ENCODE peak calls at places on chromosomes 16 and 17, in four cellular contexts. One of them, this sample, is unnamed.

GRCh38 chr17:8004899-8005298 is 2.5 kb downstream of the GUCY2D start:
- DNase-seq in iris pigment epithelial cell: peak; percentile 86
- DNase-seq in dermis microvascular lymphatic vessel endothelial cell: no peak
- DNase-seq in AG08395: peak; percentile 30
- DNase-seq in this sample: no peak

GRCh38 chr17:64281962-64282752 is 19.1 kb upstream of the TEX2 start:
- DNase-seq in dermis microvascular lymphatic vessel endothelial cell: peak; percentile 77
- DNase-seq in AG08395: peak; percentile 73
- DNase-seq in iris pigment epithelial cell: peak; percentile 78
- DNase-seq in this sample: peak; percentile 33

GRCh38 chr17:56131431-56131830 is 21.8 kb upstream of the ANKFN1 start:
- DNase-seq in dermis microvascular lymphatic vessel endothelial cell: no peak
- DNase-seq in iris pigment epithelial cell: peak; percentile 24
- DNase-seq in AG08395: no peak
- DNase-seq in this sample: no peak

GRCh38 chr16:9199312-9199711 is 107.9 kb downstream of the HAPSTR1 start:
- DNase-seq in iris pigment epithelial cell: no peak
- DNase-seq in dermis microvascular lymphatic vessel endothelial cell: no peak
- DNase-seq in AG08395: no peak
- DNase-seq in this sample: no peak

GRCh38 chr17:45940293-45940692 is 45.9 kb downstream of the MAPT start:
- DNase-seq in dermis microvascular lymphatic vessel endothelial cell: no peak
- DNase-seq in iris pigment epithelial cell: no peak
- DNase-seq in AG08395: no peak
- DNase-seq in this sample: no peak

GRCh38 chr16:87101903-87102302 is 215.3 kb downstream of the C16orf95 start:
- DNase-seq in iris pigment epithelial cell: peak; percentile 49
- DNase-seq in AG08395: no peak
- DNase-seq in dermis microvascular lymphatic vessel endothelial cell: no peak
- DNase-seq in this sample: no peak

GRCh38 chr16:4976079-4976478 is 17.9 kb downstream of the SEC14L5 start:
- DNase-seq in iris pigment epithelial cell: no peak
- DNase-seq in dermis microvascular lymphatic vessel endothelial cell: no peak
- DNase-seq in AG08395: no peak
- DNase-seq in this sample: no peak

GRCh38 chr17:38428643-38429371 is 543 bp downstream of the ARHGAP23 start:
- DNase-seq in AG08395: peak; percentile 62
- DNase-seq in iris pigment epithelial cell: no peak
- DNase-seq in dermis microvascular lymphatic vessel endothelial cell: no peak
- DNase-seq in this sample: no peak

GRCh38 chr17:1683489-1683888 is 1.2 kb downstream of the PRPF8 start:
- DNase-seq in dermis microvascular lymphatic vessel endothelial cell: no peak
- DNase-seq in iris pigment epithelial cell: no peak
- DNase-seq in AG08395: no peak
- DNase-seq in this sample: no peak

GRCh38 chr16:57245472-57246113 is 534 bp downstream of the ARL2BP start:
- DNase-seq in iris pigment epithelial cell: peak; percentile 22
- DNase-seq in AG08395: peak; percentile 26
- DNase-seq in dermis microvascular lymphatic vessel endothelial cell: no peak
- DNase-seq in this sample: no peak

GRCh38 chr17:80475949-80476876 is at the start of gene NPTX1:
- DNase-seq in dermis microvascular lymphatic vessel endothelial cell: no peak
- DNase-seq in iris pigment epithelial cell: peak; percentile 22
- DNase-seq in AG08395: no peak
- DNase-seq in this sample: no peak

GRCh38 chr16:88103011-88103410 is 151.8 kb downstream of the BANP start:
- DNase-seq in iris pigment epithelial cell: no peak
- DNase-seq in dermis microvascular lymphatic vessel endothelial cell: no peak
- DNase-seq in AG08395: no peak
- DNase-seq in this sample: no peak

GRCh38 chr16:3677994-3678393 is 23.5 kb downstream of the DNASE1 start:
- DNase-seq in AG08395: no peak
- DNase-seq in dermis microvascular lymphatic vessel endothelial cell: no peak
- DNase-seq in iris pigment epithelial cell: no peak
- DNase-seq in this sample: no peak

GRCh38 chr16:22267764-22268163 is 29.4 kb upstream of the POLR3E start:
- DNase-seq in iris pigment epithelial cell: no peak
- DNase-seq in AG08395: no peak
- DNase-seq in dermis microvascular lymphatic vessel endothelial cell: no peak
- DNase-seq in this sample: no peak

GRCh38 chr16:49574826-49575225 is 201.2 kb downstream of the C16orf78 start:
- DNase-seq in AG08395: no peak
- DNase-seq in iris pigment epithelial cell: no peak
- DNase-seq in dermis microvascular lymphatic vessel endothelial cell: no peak
- DNase-seq in this sample: no peak

GRCh38 chr16:49659356-49659755 is 196.6 kb downstream of the ZNF423 start:
- DNase-seq in dermis microvascular lymphatic vessel endothelial cell: no peak
- DNase-seq in iris pigment epithelial cell: no peak
- DNase-seq in AG08395: no peak
- DNase-seq in this sample: no peak

GRCh38 chr17:69539274-69539673 is 124.8 kb downstream of the MAP2K6 start:
- DNase-seq in dermis microvascular lymphatic vessel endothelial cell: no peak
- DNase-seq in AG08395: no peak
- DNase-seq in iris pigment epithelial cell: peak; percentile 39
- DNase-seq in this sample: no peak

GRCh38 chr17:13002761-13003453 is 14.9 kb downstream of the ELAC2 start:
- DNase-seq in AG08395: peak; percentile 82
- DNase-seq in dermis microvascular lymphatic vessel endothelial cell: peak; percentile 36
- DNase-seq in iris pigment epithelial cell: peak; percentile 61
- DNase-seq in this sample: peak; percentile 34

This sample was measured in effector CD4-positive, alpha-beta T cell.